ENCODE peak calls at places on chromosomes 7 and 10, in eight cellular contexts. C, E, V, G, T, D, A and L are unnamed samples.

GRCh38 chr10:30115391-30116253 is 56.2 kb upstream of the JCAD start:
- DNase-seq in V (no peak), E (no peak), D (no peak), A (no peak), G (no peak), C (no peak), T (no peak), L (no peak)

GRCh38 chr7:151028131-151028947 is at the start of gene ABCB8:
- DNase-seq in D (peak), C (peak), V (peak), E (peak), G (peak), T (peak), A (peak), L (peak)

GRCh38 chr7:24755541-24756416 is 1.5 kb downstream of the GSDME start:
- DNase-seq in A (peak), T (no peak), G (peak), V (no peak), C (no peak), E (no peak), D (no peak), L (no peak)

GRCh38 chr10:102230861-102231356 is 4.8 kb downstream of the ELOVL3 start:
- DNase-seq in A (no peak), D (peak), V (no peak), C (peak), T (peak), E (no peak), G (no peak), L (peak)

GRCh38 chr10:100670828-100671479 is 74.4 kb upstream of the PAX2 start:
- DNase-seq in C (no peak), E (no peak), A (peak), T (peak), G (no peak), D (no peak), V (no peak), L (peak)

GRCh38 chr7:88307841-88308240 is 1.1 kb upstream of the STEAP4 start:
- DNase-seq in V (no peak), G (no peak), D (no peak), E (no peak), A (no peak), T (no peak), C (no peak), L (no peak)

GRCh38 chr10:58781873-58782488 is 269.3 kb downstream of the BICC1 start:
- DNase-seq in T (no peak), E (no peak), G (peak), D (no peak), V (no peak), A (peak), C (no peak), L (no peak)

GRCh38 chr10:45373003-45373782 is 823 bp upstream of the ALOX5 start:
- DNase-seq in G (no peak), T (no peak), E (no peak), C (no peak), A (no peak), V (no peak), D (no peak), L (peak)

GRCh38 chr10:47380341-47381215 is 3.5 kb downstream of the ZNF488 start:
- DNase-seq in C (peak), T (no peak), V (no peak), D (peak), G (no peak), A (no peak), E (peak), L (no peak)

GRCh38 chr7:3482147-3482921 is 181.3 kb downstream of the SDK1 start:
- DNase-seq in A (peak), T (no peak), D (no peak), C (no peak), V (no peak), G (no peak), E (no peak), L (peak)

GRCh38 chr10:129637841-129638240 is 170.8 kb downstream of the MGMT start:
- DNase-seq in G (no peak), V (no peak), E (no peak), C (no peak), A (no peak), D (no peak), T (no peak), L (no peak)

DNA sequence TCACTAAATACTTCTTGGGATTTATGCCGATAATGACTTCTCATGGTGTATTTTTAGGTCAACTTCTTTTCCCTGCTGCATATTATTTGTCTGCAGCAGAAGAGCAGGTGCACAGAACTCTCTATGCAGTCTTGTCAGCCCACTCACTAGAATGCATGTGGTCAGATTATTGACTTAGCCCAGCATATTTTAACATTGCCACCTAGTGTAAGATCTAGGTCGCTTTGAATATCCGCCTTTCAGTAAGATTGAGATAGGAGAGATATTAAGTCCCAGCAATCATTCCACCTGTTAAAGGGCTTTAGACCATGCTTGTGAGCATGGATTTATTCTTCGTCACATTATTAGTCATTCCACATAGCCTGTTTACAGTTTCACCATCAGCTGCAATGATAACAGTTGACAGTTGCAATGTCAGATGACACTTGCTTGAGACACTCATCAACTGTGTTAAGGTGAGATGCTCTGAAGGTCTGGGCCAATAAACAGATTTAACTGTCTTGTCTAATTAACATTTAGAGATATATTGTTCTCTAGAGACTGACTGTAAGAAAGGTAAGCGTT is 491.7 kb downstream of the ARL4A start:
- DNase-seq in A (no peak), G (no peak), D (no peak), V (no peak), C (no peak), T (no peak), E (no peak), L (no peak)
- TF ChIP-seq CTCF in A (peak), G (no peak), D (no peak), V (no peak), C (no peak), T (no peak), E (no peak), L (no peak)

GRCh38 chr10:77038412-77038806 is 599.2 kb downstream of the KCNMA1 start:
- DNase-seq in D (no peak), C (no peak), T (no peak), G (no peak), V (no peak), A (no peak), E (no peak), L (no peak)

GRCh38 chr10:77036993-77037734 is 600.4 kb downstream of the KCNMA1 start:
- DNase-seq in T (no peak), G (no peak), A (no peak), C (no peak), V (no peak), E (no peak), D (no peak), L (no peak)

GRCh38 chr10:77034795-77035194 is 602.8 kb downstream of the KCNMA1 start:
- DNase-seq in E (no peak), G (no peak), C (peak), T (no peak), A (no peak), D (no peak), V (no peak), L (no peak)

GRCh38 chr10:77041636-77042258 is 595.9 kb downstream of the KCNMA1 start:
- DNase-seq in T (peak), D (no peak), G (no peak), A (no peak), V (no peak), E (no peak), C (no peak), L (no peak)

GRCh38 chr10:77037735-77038411 is 599.7 kb downstream of the KCNMA1 start:
- DNase-seq in G (no peak), T (no peak), V (no peak), A (no peak), E (no peak), C (no peak), D (no peak), L (no peak)
- TF ChIP-seq CTCF in G (no peak), T (no peak), V (no peak), A (peak), E (no peak), C (no peak), D (no peak), L (no peak)

GRCh38 chr7:107754642-107755041 is 10.7 kb downstream of the CBLL1 start:
- DNase-seq in G (no peak), A (no peak), E (no peak), V (no peak), D (no peak), T (no peak), C (no peak), L (no peak)
- TF ChIP-seq CTCF in G (no peak), A (no peak), E (no peak), V (no peak), D (no peak), T (no peak), C (no peak), L (peak)

GRCh38 chr7:1794888-1795542 is 124.9 kb downstream of the ELFN1 start:
- DNase-seq in G (no peak), T (no peak), D (no peak), A (no peak), E (no peak), C (no peak), V (no peak), L (no peak)
- TF ChIP-seq CTCF in G (peak), T (no peak), D (no peak), A (no peak), E (no peak), C (no peak), V (peak), L (no peak)

GRCh38 chr10:78524941-78525340 is 491.3 kb downstream of the RPS24 start:
- DNase-seq in G (no peak), V (no peak), A (no peak), E (no peak), T (no peak), D (no peak), C (no peak), L (no peak)
- TF ChIP-seq CTCF in G (no peak), V (no peak), A (no peak), E (no peak), T (no peak), D (no peak), C (no peak), L (no peak)

DNA sequence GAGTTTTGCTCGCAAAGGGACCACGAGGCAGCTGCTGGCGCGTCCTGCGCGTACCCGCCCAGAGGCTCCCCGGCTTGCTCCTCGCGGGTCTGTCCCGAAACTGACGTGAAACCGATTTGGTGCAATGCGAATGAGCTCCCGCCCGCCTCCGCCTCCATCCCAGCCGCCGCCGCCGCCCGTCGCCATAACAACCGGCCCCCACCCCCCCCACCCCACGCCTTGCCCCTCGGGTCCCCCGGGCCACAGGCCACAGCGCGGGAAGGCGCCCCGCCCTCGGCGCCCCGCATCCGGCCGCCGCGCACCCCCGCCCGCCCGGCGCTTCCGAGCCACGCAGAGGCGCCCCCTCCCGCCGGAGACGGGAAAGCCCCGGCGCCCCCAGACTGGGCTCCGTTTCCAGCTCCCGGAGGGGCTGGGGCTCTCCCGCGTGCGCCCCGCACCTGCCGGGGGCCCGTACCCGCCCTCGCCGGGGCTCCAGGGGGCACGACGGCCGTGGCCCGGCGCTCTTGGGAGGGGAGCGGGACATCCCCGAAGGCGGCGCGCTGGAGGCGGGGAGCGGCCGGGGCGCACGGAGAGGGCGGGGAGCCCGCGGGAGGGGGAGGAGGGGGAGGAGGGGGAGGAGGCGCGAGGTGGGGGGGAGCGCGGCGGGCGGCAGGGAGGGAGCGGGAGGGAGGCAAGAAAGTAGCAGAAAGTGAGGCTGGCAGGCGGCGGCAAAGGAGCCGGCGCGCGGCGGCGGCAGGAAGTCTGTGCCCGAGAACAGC is at the start of gene CAMK1D:
- DNase-seq in E (peak), V (no peak), T (peak), A (peak), C (peak), G (no peak), D (peak), L (peak)
- TF ChIP-seq CTCF in E (no peak), V (peak), T (peak), A (peak), C (no peak), G (peak), D (peak), L (peak)

GRCh38 chr10:89391882-89392756 is at the start of gene IFIT1:
- DNase-seq in D (peak), A (peak), V (peak), C (no peak), T (peak), E (no peak), G (peak), L (no peak)
- TF ChIP-seq CTCF in D (no peak), A (no peak), V (no peak), C (no peak), T (no peak), E (no peak), G (no peak), L (no peak)

DNA sequence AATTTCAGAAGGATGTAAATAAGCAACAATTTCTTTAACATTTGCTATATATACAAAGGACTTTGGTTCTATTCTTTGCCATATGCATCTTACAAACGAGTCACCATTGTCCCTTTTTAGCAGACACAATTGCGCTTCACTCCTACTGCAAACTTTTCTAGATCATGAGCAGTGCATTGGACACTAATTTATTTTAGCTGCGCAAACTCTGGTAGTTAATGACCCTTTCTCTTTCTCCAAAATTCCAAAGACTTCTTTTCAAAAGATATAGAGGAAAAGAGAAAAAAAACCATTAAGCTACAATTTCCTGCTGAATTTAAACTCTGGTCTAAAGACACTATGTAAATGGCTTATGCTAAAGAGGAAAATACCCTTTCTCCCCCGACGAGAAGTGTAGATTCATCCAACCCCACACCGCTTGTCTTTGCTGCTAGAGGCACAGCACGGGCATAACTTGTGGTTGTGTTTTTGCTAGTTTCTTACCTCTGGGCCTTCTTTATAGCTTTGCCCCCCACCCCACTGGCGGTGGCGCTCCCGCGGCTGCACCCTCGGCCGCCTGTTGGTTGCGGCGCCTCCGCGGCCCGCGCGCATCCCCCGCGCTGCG is 84.0 kb downstream of the SNX10 start:
- DNase-seq in T (no peak), A (no peak), D (no peak), G (no peak), C (no peak), E (no peak), V (no peak), L (no peak)
- TF ChIP-seq CTCF in T (no peak), A (no peak), D (no peak), G (no peak), C (no peak), E (no peak), V (no peak), L (no peak)

DNA sequence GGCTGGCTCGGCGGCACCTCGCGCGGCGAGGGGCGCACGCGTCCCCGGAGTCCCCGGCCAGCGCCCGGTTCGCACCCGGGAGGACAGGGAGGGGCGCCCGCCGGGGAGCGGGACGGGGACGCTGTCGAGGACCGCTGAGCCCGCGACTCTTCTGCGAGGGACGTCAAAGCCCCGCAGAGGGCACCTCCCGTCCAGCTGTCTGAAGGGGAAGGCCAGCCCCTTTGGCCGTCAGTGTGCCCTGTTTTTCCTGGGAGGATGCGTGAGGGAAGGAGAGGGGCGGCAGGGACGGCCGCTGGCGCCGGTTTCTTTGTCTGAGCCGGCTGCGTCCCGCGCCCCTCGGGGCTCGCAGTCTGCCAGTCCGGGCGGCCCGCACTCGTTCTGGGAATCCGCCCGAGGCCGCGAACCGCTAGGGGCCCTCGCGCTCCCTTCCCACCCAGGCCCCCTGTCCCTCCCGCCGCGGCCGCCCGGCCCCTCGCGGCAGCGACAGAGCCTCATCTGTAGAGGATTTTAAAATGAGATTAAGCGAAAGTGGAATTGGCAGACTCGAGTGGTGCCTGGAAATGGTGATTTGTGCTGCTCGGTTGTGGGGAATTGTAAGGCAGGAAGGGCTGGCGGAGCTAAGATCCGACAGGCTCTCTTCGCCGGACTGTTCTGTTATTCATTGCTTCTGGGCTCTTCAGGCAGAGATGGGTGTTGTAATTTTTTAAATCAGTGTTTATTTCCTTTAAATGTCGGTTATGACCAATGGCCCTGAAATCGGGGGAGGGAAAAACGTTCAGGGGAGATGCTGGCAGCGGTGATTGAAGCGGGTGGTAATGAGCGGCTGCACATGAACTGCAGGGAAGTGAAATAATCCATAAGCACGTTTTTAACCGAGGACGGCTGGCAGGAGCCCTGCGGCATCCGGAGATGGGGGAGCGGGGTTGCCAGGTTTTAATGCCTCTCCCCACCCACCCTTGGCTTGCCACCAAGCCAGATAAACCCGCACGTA is 622 bp upstream of the RELN start:
- DNase-seq in C (no peak), E (no peak), A (no peak), V (no peak), T (no peak), G (no peak), D (no peak), L (peak)
- TF ChIP-seq CTCF in C (no peak), E (no peak), A (no peak), V (peak), T (no peak), G (no peak), D (no peak), L (no peak)